ENCODE peak calls at places on chromosomes 3 and 15, in four cellular contexts. C is Peyer's patch, K is prostate gland, I is esophagus squamous epithelium. Y is an unnamed sample. For H3K4me1, the result is how much of the 10 kb centered on the place peaks cover.

GRCh38 chr3:56408761-56409196 is 59.5 kb downstream of the ERC2 start:
- DNase-seq in C (no peak), K (no peak), I (no peak), Y (no peak)

GRCh38 chr15:68586274-68586961 is 7.6 kb downstream of the CORO2B start:
- DNase-seq in C (no peak), K (no peak), I (no peak), Y (no peak)

GRCh38 chr15:101773496-101774100 is 29.7 kb upstream of the OR4F6 start:
- DNase-seq in C (no peak), K (no peak), I (no peak), Y (no peak)

GRCh38 chr3:8318002-8318649 is 183.5 kb upstream of the LMCD1 start:
- DNase-seq in C (no peak), K (no peak), I (no peak), Y (no peak)

GRCh38 chr15:78104566-78105500 is 12.5 kb downstream of the SH2D7 start:
- DNase-seq in C (no peak), K (no peak), I (no peak), Y (no peak)

GRCh38 chr3:157073810-157074209 is 86.1 kb downstream of the CCNL1 start:
- DNase-seq in C (no peak), K (no peak), I (no peak), Y (no peak)

GRCh38 chr15:38853608-38854007 is 289.0 kb upstream of the RASGRP1 start:
- DNase-seq in C (no peak), K (no peak), I (no peak), Y (no peak)

GRCh38 chr3:184472723-184473419 is 88.7 kb upstream of the EPHB3 start:
- DNase-seq in C (peak), K (no peak), I (no peak), Y (peak)

GRCh38 chr3:150324825-150325224 is 83.3 kb upstream of the TSC22D2 start:
- DNase-seq in C (no peak), K (no peak), I (no peak), Y (no peak)

GRCh38 chr3:30644615-30645014 is 38.2 kb downstream of the TGFBR2 start:
- DNase-seq in C (peak), K (peak), I (no peak), Y (no peak)

GRCh38 chr3:42682301-42683070 is 2.9 kb upstream of the KLHL40 start:
- DNase-seq in C (no peak), K (no peak), I (no peak), Y (no peak)

GRCh38 chr3:101936419-101937331 is 87.4 kb downstream of the NFKBIZ start:
- DNase-seq in C (no peak), K (no peak), I (no peak), Y (no peak)

GRCh38 chr15:58275785-58276184 is 137.6 kb downstream of the AQP9 start:
- DNase-seq in C (no peak), K (no peak), I (no peak), Y (no peak)

GRCh38 chr3:81434171-81434570 is 327.3 kb downstream of the GBE1 start:
- DNase-seq in C (no peak), K (no peak), I (no peak), Y (no peak)

GRCh38 chr15:45842151-45842550 is 207.3 kb downstream of the SQOR start:
- DNase-seq in C (no peak), K (no peak), I (no peak), Y (no peak)

GRCh38 chr3:31379598-31379997 is 153.1 kb upstream of the STT3B start:
- DNase-seq in C (no peak), K (no peak), I (no peak), Y (no peak)

GRCh38 chr15:78407889-78408640 is 30.0 kb upstream of the IREB2 start:
- DNase-seq in C (no peak), K (no peak), I (no peak), Y (no peak)

GRCh38 chr3:186452517-186452916 is 90.5 kb upstream of the DGKG start:
- DNase-seq in C (no peak), K (no peak), I (no peak), Y (no peak)

GRCh38 chr15:101359365-101359947 is 64.4 kb upstream of the SNRPA1 start:
- DNase-seq in C (no peak), K (no peak), I (no peak), Y (no peak)

GRCh38 chr3:51773529-51773928 is 5.5 kb downstream of the IQCF6 start:
- DNase-seq in C (no peak), K (no peak), I (no peak), Y (peak)

GRCh38 chr3:13072239-13073041 is 789 bp downstream of the IQSEC1 start:
- DNase-seq in C (peak), K (peak), I (no peak), Y (no peak)

GRCh38 chr15:87293016-87293415 is 963.5 kb downstream of the NTRK3 start:
- DNase-seq in C (no peak), K (no peak), I (no peak), Y (no peak)

GRCh38 chr3:79306939-79307590 is 460.7 kb downstream of the ROBO1 start:
- DNase-seq in C (no peak), K (no peak), I (no peak), Y (no peak)

GRCh38 chr15:78968539-78969271 is 23.9 kb upstream of the CTSH start:
- DNase-seq in C (no peak), K (no peak), I (no peak), Y (peak)

GRCh38 chr3:14606663-14607339 is 44.8 kb upstream of the CCDC174 start:
- DNase-seq in C (no peak), K (no peak), I (no peak), Y (no peak)

GRCh38 chr15:86231864-86232801 is 152.5 kb downstream of the AGBL1 start:
- DNase-seq in C (no peak), K (peak), I (no peak), Y (peak)

GRCh38 chr3:119681279-119681678 is 4.1 kb upstream of the COX17 start:
- DNase-seq in C (no peak), K (no peak), I (no peak), Y (peak)

GRCh38 chr15:67592245-67592644 is 49.7 kb downstream of the MAP2K5 start:
- DNase-seq in C (no peak), K (no peak), I (no peak), Y (no peak)

GRCh38 chr15:32844118-32844711 is 126.4 kb downstream of the GREM1 start:
- DNase-seq in C (no peak), K (no peak), I (no peak), Y (no peak)

GRCh38 chr3:43248194-43248593 is 38.1 kb upstream of the SNRK start:
- DNase-seq in C (no peak), K (no peak), I (no peak), Y (no peak)

GRCh38 chr3:123028233-123028828 is 768 bp upstream of the SEMA5B start:
- DNase-seq in C (peak), K (peak), I (no peak), Y (peak)

GRCh38 chr15:60442763-60443162 is 36.2 kb downstream of the ICE2 start:
- DNase-seq in C (no peak), K (no peak), I (no peak), Y (no peak)

GRCh38 chr15:68463996-68464395 is 32.0 kb upstream of the ITGA11 start:
- DNase-seq in C (no peak), K (no peak), I (no peak), Y (no peak)

GRCh38 chr3:5750874-5751273 is 563.4 kb downstream of the EDEM1 start:
- DNase-seq in C (no peak), K (no peak), I (no peak), Y (no peak)

GRCh38 chr3:5758699-5759098 is 571.2 kb downstream of the EDEM1 start:
- DNase-seq in C (no peak), K (no peak), I (no peak), Y (no peak)

GRCh38 chr3:5757213-5757804 is 569.8 kb downstream of the EDEM1 start:
- DNase-seq in C (no peak), K (no peak), I (no peak), Y (no peak)

GRCh38 chr3:5754602-5755001 is 567.1 kb downstream of the EDEM1 start:
- DNase-seq in C (no peak), K (no peak), I (no peak), Y (no peak)

DNA sequence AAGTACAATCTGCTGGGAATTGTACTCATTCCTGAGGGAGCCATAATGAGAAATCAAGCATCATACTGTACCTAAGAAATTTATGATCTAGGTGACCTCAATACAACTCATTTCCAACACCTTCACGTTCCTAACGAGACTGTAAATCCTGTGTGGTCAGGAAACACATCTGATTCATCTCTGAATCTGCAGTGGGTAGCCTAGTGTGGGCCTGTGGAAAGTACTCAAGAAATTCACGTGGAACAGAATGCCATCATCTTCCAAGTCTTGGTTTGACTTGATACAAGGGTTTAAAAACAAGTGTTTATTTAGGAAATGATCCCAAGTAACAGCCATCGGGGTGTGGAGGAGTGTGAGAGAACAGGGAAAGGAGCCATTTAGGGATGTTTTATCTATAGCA is 568.9 kb downstream of the EDEM1 start:
- DNase-seq in C (no peak), K (no peak), I (no peak), Y (no peak)
- H3K4me1 ChIP-seq in C (under half), K (under half), I (under half), Y (under half)

GRCh38 chr15:64636541-64636940 is 138.8 kb downstream of the RBPMS2 start:
- DNase-seq in C (no peak), K (no peak), I (no peak), Y (no peak)
- H3K4me1 ChIP-seq in C (under half), K (under half), I (under half), Y (under half)

GRCh38 chr3:37125195-37125594 is 49.2 kb downstream of the LRRFIP2 start:
- DNase-seq in C (no peak), K (no peak), I (no peak), Y (no peak)

GRCh38 chr3:37125702-37126101 is 48.7 kb downstream of the LRRFIP2 start:
- DNase-seq in C (no peak), K (no peak), I (no peak), Y (no peak)

GRCh38 chr3:37129871-37130270 is 44.5 kb downstream of the LRRFIP2 start:
- DNase-seq in C (no peak), K (no peak), I (no peak), Y (no peak)

GRCh38 chr3:37126856-37127255 is 47.5 kb downstream of the LRRFIP2 start:
- DNase-seq in C (no peak), K (no peak), I (no peak), Y (no peak)

DNA sequence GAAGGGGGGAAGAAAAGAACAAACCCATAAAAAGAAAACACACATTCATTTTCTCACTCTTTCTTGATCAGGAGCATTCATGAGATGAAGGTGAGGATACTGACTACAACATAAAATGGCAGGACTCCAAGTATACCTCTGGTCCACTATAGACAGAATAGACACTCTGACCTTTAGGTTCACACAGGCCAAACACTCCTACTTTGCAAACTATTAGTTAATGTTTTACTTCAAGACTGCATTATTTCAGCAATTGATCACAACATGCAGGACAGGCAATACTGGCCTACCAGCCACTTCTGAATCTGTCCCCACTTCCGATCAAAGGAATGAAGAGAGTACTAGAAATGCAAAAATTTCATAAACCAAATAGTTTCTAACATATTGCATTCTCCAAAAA is 47.0 kb downstream of the LRRFIP2 start:
- DNase-seq in C (no peak), K (no peak), I (no peak), Y (no peak)
- H3K4me1 ChIP-seq in C (under half), K (under half), I (under half), Y (under half)

GRCh38 chr3:194876403-194877165 is 190.9 kb downstream of the FAM43A start:
- DNase-seq in C (peak), K (no peak), I (no peak), Y (no peak)
- H3K4me1 ChIP-seq in C (under half), K (under half), I (under half), Y (under half)

GRCh38 chr3:133467780-133468179 is 67.9 kb downstream of the BFSP2 start:
- DNase-seq in C (no peak), K (no peak), I (no peak), Y (no peak)

GRCh38 chr3:133469140-133469731 is 69.4 kb downstream of the BFSP2 start:
- DNase-seq in C (no peak), K (no peak), I (no peak), Y (peak)

GRCh38 chr3:133464573-133464972 is 64.7 kb downstream of the BFSP2 start:
- DNase-seq in C (no peak), K (no peak), I (no peak), Y (peak)

GRCh38 chr3:133468251-133468721 is 68.4 kb downstream of the BFSP2 start:
- DNase-seq in C (no peak), K (no peak), I (no peak), Y (no peak)

GRCh38 chr3:133466531-133467386 is 66.9 kb downstream of the BFSP2 start:
- DNase-seq in C (peak), K (no peak), I (no peak), Y (no peak)
- H3K4me1 ChIP-seq in C (under half), K (under half), I (under half), Y (under half)

GRCh38 chr3:194561306-194561974 is 71.8 kb downstream of the TMEM44 start:
- DNase-seq in C (no peak), K (no peak), I (no peak), Y (no peak)
- H3K4me1 ChIP-seq in C (under half), K (under half), I (under half), Y (under half)

GRCh38 chr15:62846805-62847481 is 195.6 kb upstream of the TPM1 start:
- DNase-seq in C (no peak), K (no peak), I (no peak), Y (no peak)

GRCh38 chr15:62845239-62846126 is 197.1 kb upstream of the TPM1 start:
- DNase-seq in C (no peak), K (no peak), I (no peak), Y (no peak)

GRCh38 chr15:62846131-62846804 is 196.3 kb upstream of the TPM1 start:
- DNase-seq in C (no peak), K (no peak), I (no peak), Y (no peak)

GRCh38 chr15:62841891-62842559 is 200.5 kb upstream of the TPM1 start:
- DNase-seq in C (no peak), K (no peak), I (no peak), Y (no peak)

GRCh38 chr15:62844564-62845235 is 197.8 kb upstream of the TPM1 start:
- DNase-seq in C (no peak), K (no peak), I (no peak), Y (no peak)
- H3K4me1 ChIP-seq in C (under half), K (under half), I (under half), Y (under half)

Y was measured in thyroid gland.